ENCODE peak calls at places on chromosome 18, in seven cellular contexts. One of them, this sample, is unnamed.

GRCh38 chr18:35714539-35714938 is 133.0 kb downstream of the GALNT1 start:
- DNase-seq in dorsolateral prefrontal cortex: no peak
- DNase-seq in right lobe of liver: no peak
- DNase-seq in tibial nerve: no peak
- DNase-seq in HL-60: no peak
- DNase-seq in tibial artery: no peak
- DNase-seq in cardiac muscle cell: no peak
- DNase-seq in this sample: no peak

GRCh38 chr18:48829443-48830149 is 121.2 kb downstream of the SMAD7 start:
- DNase-seq in dorsolateral prefrontal cortex: peak; percentile 27
- DNase-seq in right lobe of liver: peak; percentile 43
- DNase-seq in tibial nerve: no peak
- DNase-seq in HL-60: no peak
- DNase-seq in tibial artery: peak; percentile 81
- DNase-seq in cardiac muscle cell: no peak
- DNase-seq in this sample: no peak

GRCh38 chr18:75074196-75075015 is 134.5 kb downstream of the PTGR3 start:
- DNase-seq in dorsolateral prefrontal cortex: no peak
- DNase-seq in right lobe of liver: no peak
- DNase-seq in tibial nerve: no peak
- DNase-seq in HL-60: no peak
- DNase-seq in tibial artery: no peak
- DNase-seq in cardiac muscle cell: no peak
- DNase-seq in this sample: no peak

GRCh38 chr18:31977270-31977872 is 34.4 kb upstream of the TRAPPC8 start:
- DNase-seq in dorsolateral prefrontal cortex: no peak
- DNase-seq in right lobe of liver: no peak
- DNase-seq in tibial nerve: no peak
- DNase-seq in HL-60: peak; percentile 31
- DNase-seq in tibial artery: no peak
- DNase-seq in cardiac muscle cell: peak; percentile 66
- DNase-seq in this sample: no peak

GRCh38 chr18:65748321-65748720 is 2.5 kb upstream of the CDH7 start:
- DNase-seq in dorsolateral prefrontal cortex: no peak
- DNase-seq in right lobe of liver: no peak
- DNase-seq in tibial nerve: no peak
- DNase-seq in HL-60: no peak
- DNase-seq in tibial artery: no peak
- DNase-seq in cardiac muscle cell: no peak
- DNase-seq in this sample: no peak

GRCh38 chr18:13401404-13401803 is 182.8 kb downstream of the LDLRAD4 start:
- DNase-seq in dorsolateral prefrontal cortex: no peak
- DNase-seq in right lobe of liver: no peak
- DNase-seq in tibial nerve: no peak
- DNase-seq in HL-60: no peak
- DNase-seq in tibial artery: no peak
- DNase-seq in cardiac muscle cell: no peak
- DNase-seq in this sample: no peak

GRCh38 chr18:12295389-12296086 is 12.5 kb upstream of the TUBB6 start:
- DNase-seq in dorsolateral prefrontal cortex: no peak
- DNase-seq in right lobe of liver: no peak
- DNase-seq in tibial nerve: no peak
- DNase-seq in HL-60: no peak
- DNase-seq in tibial artery: no peak
- DNase-seq in cardiac muscle cell: no peak
- DNase-seq in this sample: no peak

GRCh38 chr18:78780719-78781600 is 198.7 kb upstream of the SALL3 start:
- DNase-seq in dorsolateral prefrontal cortex: no peak
- DNase-seq in right lobe of liver: no peak
- DNase-seq in tibial nerve: no peak
- DNase-seq in HL-60: no peak
- DNase-seq in tibial artery: peak; percentile 48
- DNase-seq in cardiac muscle cell: no peak
- DNase-seq in this sample: no peak

GRCh38 chr18:7488571-7488970 is 78.5 kb upstream of the PTPRM start:
- DNase-seq in dorsolateral prefrontal cortex: no peak
- DNase-seq in right lobe of liver: no peak
- DNase-seq in tibial nerve: no peak
- DNase-seq in HL-60: no peak
- DNase-seq in tibial artery: no peak
- DNase-seq in cardiac muscle cell: no peak
- DNase-seq in this sample: no peak

GRCh38 chr18:76376668-76377358 is 118.2 kb downstream of the ZNF516 start:
- DNase-seq in dorsolateral prefrontal cortex: no peak
- DNase-seq in right lobe of liver: no peak
- DNase-seq in tibial nerve: no peak
- DNase-seq in HL-60: no peak
- DNase-seq in tibial artery: peak; percentile 57
- DNase-seq in cardiac muscle cell: no peak
- DNase-seq in this sample: no peak

GRCh38 chr18:10892801-10893595 is 256.4 kb downstream of the PIEZO2 start:
- DNase-seq in dorsolateral prefrontal cortex: no peak
- DNase-seq in right lobe of liver: no peak
- DNase-seq in tibial nerve: no peak
- DNase-seq in HL-60: no peak
- DNase-seq in tibial artery: no peak
- DNase-seq in cardiac muscle cell: peak; percentile 46
- DNase-seq in this sample: no peak

GRCh38 chr18:5197032-5197434 is at the start of gene AKAIN1:
- DNase-seq in dorsolateral prefrontal cortex: peak; percentile 43
- DNase-seq in right lobe of liver: peak; percentile 58
- DNase-seq in tibial nerve: no peak
- DNase-seq in HL-60: no peak
- DNase-seq in tibial artery: no peak
- DNase-seq in cardiac muscle cell: peak; percentile 66
- DNase-seq in this sample: no peak

DNA sequence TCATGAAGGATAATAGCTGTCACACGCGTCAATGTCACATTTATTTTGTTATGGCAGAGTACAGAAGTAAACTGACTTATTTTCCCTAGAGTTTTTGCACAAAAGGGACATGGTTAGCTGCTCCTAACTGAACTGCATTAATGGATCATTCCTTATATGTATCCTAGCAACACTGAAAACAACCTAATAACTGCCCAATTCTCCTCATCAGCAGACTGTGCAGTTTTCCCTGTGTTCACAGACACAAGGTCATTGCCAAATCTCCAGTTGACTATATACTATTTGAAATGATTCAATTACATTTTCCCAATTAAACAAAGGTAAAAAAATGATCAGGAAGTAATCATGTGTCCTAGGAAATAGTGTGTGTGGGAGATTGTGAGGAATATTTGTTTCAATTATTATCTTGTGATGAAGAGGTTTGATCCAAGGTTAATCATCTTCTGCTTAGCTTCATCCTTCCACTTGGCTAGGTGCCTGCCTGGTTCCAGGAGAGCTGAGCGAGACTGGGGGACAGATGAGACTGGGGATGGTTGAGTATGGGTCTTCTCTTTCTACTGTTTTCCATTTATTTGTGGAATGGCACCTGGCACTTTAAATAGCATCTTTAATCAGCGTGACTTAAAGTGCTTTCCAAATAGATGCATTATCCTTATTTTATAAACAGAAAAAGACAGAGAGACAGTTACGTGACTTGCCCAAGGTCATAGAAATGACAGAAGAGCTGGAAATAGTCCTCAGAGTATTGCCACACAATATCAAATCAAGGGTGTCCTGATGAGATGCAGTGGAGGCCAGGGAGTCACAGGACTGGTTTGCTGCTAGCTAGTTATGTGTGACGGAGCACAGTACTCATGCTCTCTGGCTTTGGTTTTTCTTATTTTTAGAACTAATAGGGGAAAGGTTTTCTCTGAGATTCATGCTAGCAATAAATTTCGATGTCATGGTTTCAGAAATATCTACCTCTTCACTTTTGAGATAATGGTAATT is 335.6 kb downstream of the PIK3C3 start:
- DNase-seq in dorsolateral prefrontal cortex: no peak
- DNase-seq in right lobe of liver: no peak
- DNase-seq in tibial nerve: no peak
- DNase-seq in HL-60: no peak
- DNase-seq in tibial artery: no peak
- DNase-seq in cardiac muscle cell: no peak
- DNase-seq in this sample: no peak
- H3K27ac ChIP-seq in dorsolateral prefrontal cortex: no peak overlapping the region
- H3K27ac ChIP-seq in right lobe of liver: no peak overlapping the region
- H3K27ac ChIP-seq in tibial nerve: no peak overlapping the region
- H3K27ac ChIP-seq in HL-60: no peak overlapping the region
- H3K27ac ChIP-seq in tibial artery: no peak overlapping the region
- H3K27ac ChIP-seq in cardiac muscle cell: no peak overlapping the region
- H3K27ac ChIP-seq in this sample: no peak overlapping the region

GRCh38 chr18:28176933-28177827 is at the start of gene CDH2:
- DNase-seq in dorsolateral prefrontal cortex: peak; percentile 73
- DNase-seq in right lobe of liver: peak; percentile 85
- DNase-seq in tibial nerve: no peak
- DNase-seq in HL-60: no peak
- DNase-seq in tibial artery: no peak
- DNase-seq in cardiac muscle cell: peak; percentile 96
- DNase-seq in this sample: no peak
- TF ChIP-seq CTCF in dorsolateral prefrontal cortex: no peak
- TF ChIP-seq CTCF in right lobe of liver: peak; percentile 19
- TF ChIP-seq CTCF in tibial nerve: no peak
- TF ChIP-seq CTCF in HL-60: no peak
- TF ChIP-seq CTCF in tibial artery: no peak
- TF ChIP-seq CTCF in cardiac muscle cell: peak; percentile 19
- TF ChIP-seq CTCF in this sample: no peak

GRCh38 chr18:79788096-79789085 is 9.3 kb upstream of the KCNG2 start:
- DNase-seq in dorsolateral prefrontal cortex: no peak
- DNase-seq in right lobe of liver: peak; percentile 49
- DNase-seq in tibial nerve: no peak
- DNase-seq in HL-60: no peak
- DNase-seq in tibial artery: peak; percentile 54
- DNase-seq in cardiac muscle cell: peak; percentile 58
- DNase-seq in this sample: no peak
- H3K27me3 ChIP-seq in dorsolateral prefrontal cortex: peaks cover 57% of the 10 kb centered on the region
- H3K27me3 ChIP-seq in right lobe of liver: no peaks in the 10 kb centered on the region
- H3K27me3 ChIP-seq in tibial nerve: peaks cover 79% of the 10 kb centered on the region
- H3K27me3 ChIP-seq in HL-60: no peaks in the 10 kb centered on the region
- H3K27me3 ChIP-seq in tibial artery: no peaks in the 10 kb centered on the region
- H3K27me3 ChIP-seq in cardiac muscle cell: peaks cover 92% of the 10 kb centered on the region
- H3K27me3 ChIP-seq in this sample: peaks cover 79% of the 10 kb centered on the region

DNA sequence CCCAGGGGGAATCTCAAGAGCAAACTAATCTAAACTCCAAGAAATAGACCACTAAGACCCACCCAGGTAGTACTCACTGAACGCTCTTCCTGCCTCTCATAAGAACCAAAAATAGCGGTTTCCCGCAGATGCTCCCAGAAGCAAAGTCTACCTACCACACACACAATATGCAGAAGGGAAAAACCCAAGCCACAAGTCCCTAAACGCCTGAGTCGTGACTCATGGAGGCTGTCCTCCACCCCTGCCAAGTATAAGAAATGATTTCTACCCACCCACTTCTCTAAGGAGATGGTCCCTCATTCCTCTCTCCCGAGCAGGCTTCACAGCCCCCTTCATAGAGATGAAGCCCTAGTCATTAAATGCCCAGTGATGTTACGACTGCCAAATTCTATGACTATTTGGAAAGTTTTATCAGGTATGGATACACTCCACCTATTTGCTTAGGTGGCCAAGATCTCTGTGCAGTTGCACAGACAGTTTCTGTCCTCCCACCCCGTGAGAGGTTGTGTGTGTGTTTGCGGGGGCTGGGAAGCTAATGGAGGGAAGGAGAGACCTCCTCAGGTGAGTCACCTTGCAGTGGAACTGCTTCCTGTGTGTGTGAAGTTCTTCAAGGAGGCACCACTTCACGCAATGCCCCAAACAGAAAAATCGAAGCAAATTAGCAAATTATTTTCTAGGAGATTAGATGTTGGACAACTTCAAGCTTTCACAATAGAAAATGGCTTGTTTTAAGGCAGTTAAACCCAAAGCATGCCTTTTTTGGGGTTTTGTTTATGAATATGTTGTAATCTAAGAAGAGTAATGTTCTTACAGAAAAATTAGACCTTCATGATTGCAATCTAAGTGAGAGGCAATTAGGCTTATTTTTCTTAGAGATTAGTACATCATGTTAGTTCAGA is 175.1 kb downstream of the TGIF1 start:
- DNase-seq in dorsolateral prefrontal cortex: no peak
- DNase-seq in right lobe of liver: no peak
- DNase-seq in tibial nerve: no peak
- DNase-seq in HL-60: no peak
- DNase-seq in tibial artery: peak; percentile 72
- DNase-seq in cardiac muscle cell: peak; percentile 95
- DNase-seq in this sample: peak; percentile 29
- H3K27ac ChIP-seq in dorsolateral prefrontal cortex: peak overlapping the region; percentile 79
- H3K27ac ChIP-seq in right lobe of liver: peak overlapping the region; percentile 92
- H3K27ac ChIP-seq in tibial nerve: no peak overlapping the region
- H3K27ac ChIP-seq in HL-60: no peak overlapping the region
- H3K27ac ChIP-seq in tibial artery: peak overlapping the region; percentile 79
- H3K27ac ChIP-seq in cardiac muscle cell: peak overlapping the region; percentile 96
- H3K27ac ChIP-seq in this sample: no peak overlapping the region

GRCh38 chr18:53909668-53910067 is 314.8 kb downstream of the MBD2 start:
- DNase-seq in dorsolateral prefrontal cortex: no peak
- DNase-seq in right lobe of liver: no peak
- DNase-seq in tibial nerve: no peak
- DNase-seq in HL-60: peak; percentile 3
- DNase-seq in tibial artery: no peak
- DNase-seq in cardiac muscle cell: no peak
- DNase-seq in this sample: no peak
- TF ChIP-seq CTCF in dorsolateral prefrontal cortex: peak; percentile 44
- TF ChIP-seq CTCF in right lobe of liver: peak; percentile 27
- TF ChIP-seq CTCF in tibial nerve: peak; percentile 18
- TF ChIP-seq CTCF in HL-60: no peak
- TF ChIP-seq CTCF in tibial artery: no peak
- TF ChIP-seq CTCF in cardiac muscle cell: no peak
- TF ChIP-seq CTCF in this sample: peak; percentile 15

GRCh38 chr18:37554399-37554787 is 11.2 kb downstream of the CELF4 start:
- DNase-seq in dorsolateral prefrontal cortex: peak; percentile 12
- DNase-seq in right lobe of liver: no peak
- DNase-seq in tibial nerve: no peak
- DNase-seq in HL-60: no peak
- DNase-seq in tibial artery: no peak
- DNase-seq in cardiac muscle cell: no peak
- DNase-seq in this sample: no peak
- H3K27me3 ChIP-seq in dorsolateral prefrontal cortex: no peaks in the 10 kb centered on the region
- H3K27me3 ChIP-seq in right lobe of liver: no peaks in the 10 kb centered on the region
- H3K27me3 ChIP-seq in tibial nerve: peaks cover 12% of the 10 kb centered on the region
- H3K27me3 ChIP-seq in HL-60: peaks cover 2% of the 10 kb centered on the region
- H3K27me3 ChIP-seq in tibial artery: no peaks in the 10 kb centered on the region
- H3K27me3 ChIP-seq in cardiac muscle cell: peaks cover 48% of the 10 kb centered on the region
- H3K27me3 ChIP-seq in this sample: no peaks in the 10 kb centered on the region

DNA sequence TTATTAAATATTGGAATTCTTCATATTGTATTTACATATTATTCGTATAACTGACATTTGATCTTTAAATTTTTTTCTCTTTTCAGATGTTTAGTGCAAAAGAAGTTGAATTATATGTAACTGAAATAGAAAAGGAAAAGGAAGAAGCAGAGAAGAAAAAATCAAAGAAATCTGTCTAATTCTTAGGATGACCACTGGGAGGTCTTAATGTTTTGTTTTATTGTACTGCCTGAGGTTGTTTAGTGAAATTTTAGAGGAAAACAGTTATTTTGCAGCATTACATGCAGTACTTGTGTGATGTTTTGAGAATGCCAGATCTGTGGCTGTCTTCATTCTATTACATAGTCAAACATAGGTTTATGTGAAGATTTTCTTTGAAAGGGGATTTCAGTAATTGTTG is 34.0 kb upstream of the TAF4B start:
- DNase-seq in dorsolateral prefrontal cortex: no peak
- DNase-seq in right lobe of liver: no peak
- DNase-seq in tibial nerve: no peak
- DNase-seq in HL-60: no peak
- DNase-seq in tibial artery: no peak
- DNase-seq in cardiac muscle cell: no peak
- DNase-seq in this sample: no peak
- H3K27ac ChIP-seq in dorsolateral prefrontal cortex: no peak overlapping the region
- H3K27ac ChIP-seq in right lobe of liver: no peak overlapping the region
- H3K27ac ChIP-seq in tibial nerve: no peak overlapping the region
- H3K27ac ChIP-seq in HL-60: no peak overlapping the region
- H3K27ac ChIP-seq in tibial artery: no peak overlapping the region
- H3K27ac ChIP-seq in cardiac muscle cell: no peak overlapping the region
- H3K27ac ChIP-seq in this sample: no peak overlapping the region

GRCh38 chr18:8898990-8899389 is 193.6 kb downstream of the MTCL1 start:
- DNase-seq in dorsolateral prefrontal cortex: no peak
- DNase-seq in right lobe of liver: no peak
- DNase-seq in tibial nerve: no peak
- DNase-seq in HL-60: no peak
- DNase-seq in tibial artery: no peak
- DNase-seq in cardiac muscle cell: no peak
- DNase-seq in this sample: no peak
- TF ChIP-seq CTCF in dorsolateral prefrontal cortex: no peak
- TF ChIP-seq CTCF in right lobe of liver: no peak
- TF ChIP-seq CTCF in tibial nerve: no peak
- TF ChIP-seq CTCF in HL-60: peak; percentile 19
- TF ChIP-seq CTCF in tibial artery: no peak
- TF ChIP-seq CTCF in cardiac muscle cell: no peak
- TF ChIP-seq CTCF in this sample: no peak

This sample was measured in CD4-positive, alpha-beta T cell.